ENCODE peak calls at places on chromosomes 11 and 22, in eight cellular contexts. E, Q, K, I, D, P, A and T are unnamed samples.

GRCh38 chr22:49979587-49980264 is 19.2 kb downstream of the PIM3 start:
- DNase-seq in K (no peak), I (no peak), A (no peak), P (no peak), D (no peak), Q (no peak), E (no peak), T (peak; percentile 10)

GRCh38 chr11:10305262-10305963 is 540 bp downstream of the ADM start:
- DNase-seq in K (no peak), E (no peak), A (no peak), D (no peak), I (peak; percentile 55), Q (no peak), P (no peak), T (no peak)

GRCh38 chr11:102346748-102347525 is at the start of gene BIRC2:
- DNase-seq in A (peak; percentile 93), E (peak; percentile 94), K (peak; percentile 90), P (peak; percentile 96), D (peak; percentile 92), Q (peak; percentile 94), I (peak; percentile 98), T (peak; percentile 92)

GRCh38 chr11:9001736-9002135 is 2.1 kb downstream of the NRIP3 start:
- DNase-seq in D (no peak), P (peak; percentile 25), A (no peak), E (no peak), Q (peak; percentile 41), I (no peak), K (peak; percentile 55), T (peak; percentile 41)

GRCh38 chr22:24473278-24473677 is 21.9 kb upstream of the UPB1 start:
- DNase-seq in K (no peak), D (no peak), E (no peak), A (no peak), P (no peak), Q (no peak), I (no peak), T (no peak)

GRCh38 chr11:93225642-93226041 is 27.9 kb upstream of the SLC36A4 start:
- DNase-seq in P (no peak), A (no peak), E (peak; percentile 13), Q (no peak), I (no peak), K (no peak), D (peak; percentile 38), T (no peak)

GRCh38 chr11:111978028-111978771 is 41.1 kb downstream of the DIXDC1 start:
- DNase-seq in A (peak; percentile 73), D (no peak), E (peak; percentile 91), K (no peak), I (peak; percentile 61), Q (no peak), P (no peak), T (no peak)

GRCh38 chr22:49992921-49993648 is 19.5 kb downstream of the IL17REL start:
- DNase-seq in K (no peak), I (peak; percentile 25), Q (peak; percentile 48), A (peak; percentile 54), E (peak; percentile 94), D (no peak), P (no peak), T (peak; percentile 49)

GRCh38 chr11:65867284-65868071 is 5.1 kb downstream of the EFEMP2 start:
- DNase-seq in D (no peak), A (no peak), P (no peak), Q (no peak), E (no peak), K (no peak), I (peak; percentile 49), T (no peak)

GRCh38 chr22:29457730-29458129 is 19.3 kb downstream of the RFPL1 start:
- DNase-seq in Q (no peak), E (no peak), D (peak; percentile 62), I (no peak), K (no peak), P (no peak), A (no peak), T (no peak)

GRCh38 chr11:88411265-88411664 is 73.7 kb upstream of the CTSC start:
- DNase-seq in K (no peak), I (no peak), A (no peak), P (no peak), Q (no peak), D (no peak), E (no peak), T (no peak)

GRCh38 chr11:59182457-59183151 is 10.7 kb downstream of the DTX4 start:
- DNase-seq in P (no peak), Q (no peak), K (no peak), D (no peak), E (no peak), A (no peak), I (no peak), T (no peak)

GRCh38 chr11:66849501-66850234 is 6.4 kb downstream of the RCE1 start:
- DNase-seq in P (no peak), I (no peak), Q (no peak), A (no peak), D (no peak), K (no peak), E (no peak), T (no peak)

GRCh38 chr11:46436113-46436512 is 44.5 kb upstream of the CHRM4 start:
- DNase-seq in Q (no peak), E (no peak), K (no peak), D (no peak), P (no peak), A (no peak), I (no peak), T (no peak)

GRCh38 chr11:113876798-113877672 is 1.7 kb upstream of the USP28 start:
- DNase-seq in Q (no peak), D (no peak), I (no peak), A (no peak), P (no peak), K (no peak), E (no peak), T (no peak)

GRCh38 chr11:116466231-116466630 is 306.6 kb downstream of the BUD13 start:
- DNase-seq in Q (no peak), P (no peak), A (no peak), K (no peak), D (no peak), E (peak; percentile 17), I (no peak), T (no peak)